ENCODE peak calls at places on chromosomes 16 and 17, in five cellular contexts. B is neural progenitor cell, S is cardiac muscle cell, N is fibroblast of lung, Z is small intestine. V is an unnamed sample.
A peak's percentile ranks its signal among the peaks of the same experiment; 100 is the strongest.

GRCh38 chr17:14310584-14310983 is 9.7 kb downstream of the HS3ST3B1 start:
- DNase-seq in B (peak; percentile 7), S (no peak), N (no peak), Z (no peak), V (no peak)

GRCh38 chr17:49899588-49899987 is 51.7 kb upstream of the TAC4 start:
- DNase-seq in B (no peak), S (no peak), N (no peak), Z (no peak), V (no peak)

GRCh38 chr16:23608194-23608593 is 12.1 kb upstream of the NDUFAB1 start:
- DNase-seq in B (no peak), S (no peak), N (peak; percentile 27), Z (no peak), V (no peak)

GRCh38 chr17:45223541-45224528 is 2.1 kb downstream of the FMNL1 start:
- DNase-seq in B (no peak), S (no peak), N (no peak), Z (no peak), V (no peak)

GRCh38 chr17:20988896-20989295 is 53.9 kb downstream of the USP22 start:
- DNase-seq in B (no peak), S (no peak), N (no peak), Z (no peak), V (no peak)

GRCh38 chr17:27504188-27504995 is 48.1 kb downstream of the KSR1 start:
- DNase-seq in B (no peak), S (no peak), N (no peak), Z (peak; percentile 49), V (peak; percentile 42)

GRCh38 chr17:44374306-44375195 is 10.9 kb upstream of the FAM171A2 start:
- DNase-seq in B (peak; percentile 53), S (no peak), N (no peak), Z (no peak), V (no peak)

GRCh38 chr17:77570565-77570898 is 388.0 kb upstream of the TNRC6C start:
- DNase-seq in B (no peak), S (no peak), N (no peak), Z (no peak), V (no peak)

GRCh38 chr17:27158390-27158789 is 135.5 kb upstream of the WSB1 start:
- DNase-seq in B (no peak), S (no peak), N (no peak), Z (no peak), V (no peak)

GRCh38 chr17:3935825-3936355 is 19.6 kb upstream of the P2RX1 start:
- DNase-seq in B (no peak), S (no peak), N (peak; percentile 47), Z (no peak), V (no peak)

GRCh38 chr17:67359960-67360817 is 6.2 kb downstream of the PSMD12 start:
- DNase-seq in B (peak; percentile 35), S (peak; percentile 39), N (peak; percentile 45), Z (no peak), V (peak; percentile 77)

GRCh38 chr17:78019367-78019975 is 61.0 kb downstream of the TNRC6C start:
- DNase-seq in B (no peak), S (no peak), N (peak; percentile 67), Z (peak; percentile 44), V (peak; percentile 53)

GRCh38 chr17:34990921-34991365 is 10.6 kb downstream of the LIG3 start:
- DNase-seq in B (no peak), S (no peak), N (peak; percentile 48), Z (peak; percentile 69), V (no peak)

GRCh38 chr17:76270127-76270592 is 5.0 kb downstream of the UBALD2 start:
- DNase-seq in B (no peak), S (no peak), N (no peak), Z (no peak), V (no peak)

GRCh38 chr16:87853411-87854052 is 15.8 kb downstream of the SLC7A5 start:
- DNase-seq in B (peak; percentile 88), S (peak; percentile 88), N (peak; percentile 94), Z (peak; percentile 87), V (peak; percentile 97)
- H3K36me3 ChIP-seq in B (no peaks in the 10 kb centered on the region), S (no peaks in the 10 kb centered on the region), N (peaks cover 1% of the 10 kb centered on the region), Z (no peaks in the 10 kb centered on the region), V (peaks cover 54% of the 10 kb centered on the region)

DNA sequence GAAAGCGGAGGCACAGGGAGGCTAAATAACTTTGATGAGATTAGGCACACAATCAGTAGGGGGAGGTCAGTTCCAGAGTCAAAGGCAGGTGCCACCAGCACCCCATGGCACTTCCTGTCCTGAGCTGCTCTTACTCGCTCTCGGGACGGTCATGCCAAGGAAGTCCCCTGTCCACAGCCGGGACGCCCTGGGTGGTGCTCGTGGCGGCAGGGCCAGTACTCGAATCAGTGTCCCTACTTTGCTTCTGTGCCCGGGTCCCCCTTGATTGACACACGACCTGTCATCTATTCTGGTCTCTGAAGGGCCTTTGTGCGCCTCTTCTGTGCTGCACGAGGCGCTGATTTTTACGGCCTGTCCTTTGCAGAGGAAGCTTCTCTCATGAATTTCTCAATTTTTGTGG is 31.4 kb downstream of the IRF8 start:
- DNase-seq in B (no peak), S (no peak), N (no peak), Z (no peak), V (no peak)
- H3K4me1 ChIP-seq in B (peaks cover 4% of the 10 kb centered on the region), S (peaks cover 5% of the 10 kb centered on the region), N (no peaks in the 10 kb centered on the region), Z (no peaks in the 10 kb centered on the region), V (no peaks in the 10 kb centered on the region)

GRCh38 chr17:38451840-38452529 is 23.7 kb downstream of the ARHGAP23 start:
- DNase-seq in B (peak; percentile 65), S (no peak), N (peak; percentile 82), Z (no peak), V (peak; percentile 77)
- H3K4me3 ChIP-seq in B (peak overlapping the region; percentile 18), S (no peak overlapping the region), N (peak overlapping the region; percentile 50), Z (no peak overlapping the region), V (no peak overlapping the region)

GRCh38 chr17:47652570-47652969 is 2.9 kb downstream of the KPNB1 start:
- DNase-seq in B (peak; percentile 8), S (no peak), N (peak; percentile 16), Z (no peak), V (no peak)
- H3K36me3 ChIP-seq in B (peaks cover 30% of the 10 kb centered on the region), S (peaks cover 58% of the 10 kb centered on the region), N (peaks cover 9% of the 10 kb centered on the region), Z (peaks cover 26% of the 10 kb centered on the region), V (peaks cover 66% of the 10 kb centered on the region)

DNA sequence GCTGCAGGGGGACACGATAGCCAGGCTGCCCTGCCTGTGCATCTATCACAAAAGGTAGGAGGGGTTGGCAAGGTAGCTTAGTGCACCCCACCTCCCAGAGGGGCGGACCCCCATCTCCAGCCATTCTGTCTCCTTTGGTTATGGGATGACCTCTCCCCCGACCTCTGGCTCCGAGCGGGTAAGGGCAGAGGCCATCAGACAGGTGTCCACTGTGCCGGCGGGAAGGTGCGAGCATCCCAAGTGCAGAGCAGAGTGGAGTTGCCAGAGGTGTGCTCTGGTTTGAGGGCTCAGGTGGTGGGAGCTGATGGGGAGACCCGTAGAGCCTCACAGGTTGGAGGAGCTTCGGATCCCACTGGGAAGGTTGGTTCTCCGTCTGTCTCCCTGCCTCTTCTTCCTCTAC is 11.7 kb downstream of the LDHD start:
- DNase-seq in B (no peak), S (no peak), N (no peak), Z (no peak), V (no peak)
- H3K4me1 ChIP-seq in B (peaks cover 11% of the 10 kb centered on the region), S (peaks cover 6% of the 10 kb centered on the region), N (peaks cover 31% of the 10 kb centered on the region), Z (peaks cover 4% of the 10 kb centered on the region), V (peaks cover 64% of the 10 kb centered on the region)